ENCODE peak calls at places on chromosome 7, in five cellular contexts. V is IMR-90; D is CD8-positive, alpha-beta memory T cell; G is esophagus squamous epithelium; E is fibroblast of lung. C is an unnamed sample.

GRCh38 chr7:47465191-47465590 is 116.7 kb downstream of the TNS3 start:
- DNase-seq in V (peak; percentile 56), G (no peak), D (no peak), E (no peak), C (no peak)

GRCh38 chr7:11760372-11760771 is 71.6 kb downstream of the THSD7A start:
- DNase-seq in D (no peak), G (no peak), V (no peak), E (peak; percentile 28), C (no peak)

GRCh38 chr7:137992738-137993394 is 9.0 kb downstream of the CREB3L2 start:
- DNase-seq in D (no peak), V (peak; percentile 97), E (peak; percentile 98), G (no peak), C (no peak)

GRCh38 chr7:128405345-128406146 is 4.2 kb downstream of the IMPDH1 start:
- DNase-seq in E (peak; percentile 18), D (peak; percentile 62), G (no peak), V (peak; percentile 8), C (peak; percentile 69)

GRCh38 chr7:114765331-114766125 is 156.4 kb upstream of the MDFIC start:
- DNase-seq in E (no peak), D (no peak), V (peak; percentile 13), G (no peak), C (no peak)

GRCh38 chr7:92517626-92518025 is 10.7 kb downstream of the PEX1 start:
- DNase-seq in G (no peak), V (peak; percentile 64), D (no peak), E (peak; percentile 5), C (no peak)

GRCh38 chr7:14859267-14859666 is 43.3 kb downstream of the DGKB start:
- DNase-seq in G (no peak), E (no peak), D (no peak), V (no peak), C (no peak)

GRCh38 chr7:91112902-91113321 is 151.3 kb upstream of the FZD1 start:
- DNase-seq in D (no peak), V (peak; percentile 82), G (no peak), E (peak; percentile 77), C (no peak)

GRCh38 chr7:37208528-37208927 is 240.1 kb downstream of the ELMO1 start:
- DNase-seq in G (peak; percentile 5), V (peak; percentile 62), E (peak; percentile 99), D (no peak), C (peak; percentile 56)

GRCh38 chr7:24139996-24140395 is 144.0 kb upstream of the NPY start:
- DNase-seq in D (no peak), E (no peak), G (no peak), V (no peak), C (no peak)

GRCh38 chr7:20440472-20441105 is 109.9 kb downstream of the ITGB8 start:
- DNase-seq in D (no peak), V (peak; percentile 62), E (peak; percentile 72), G (no peak), C (no peak)

GRCh38 chr7:22900101-22900500 is 77.5 kb upstream of the TOMM7 start:
- DNase-seq in G (no peak), D (no peak), V (no peak), E (no peak), C (no peak)

GRCh38 chr7:21084286-21084685 is 297.6 kb upstream of the SP8 start:
- DNase-seq in E (no peak), D (no peak), G (no peak), V (no peak), C (no peak)

GRCh38 chr7:23272275-23272674 is 25.7 kb downstream of the GPNMB start:
- DNase-seq in E (no peak), G (no peak), V (no peak), D (no peak), C (no peak)

GRCh38 chr7:121187676-121188075 is 141.1 kb upstream of the WNT16 start:
- DNase-seq in D (no peak), E (peak; percentile 74), G (no peak), V (peak; percentile 16), C (no peak)

GRCh38 chr7:56046728-56047445 is 4.4 kb downstream of the PSPH start:
- DNase-seq in D (no peak), G (no peak), V (peak; percentile 88), E (peak; percentile 79), C (no peak)

GRCh38 chr7:13560441-13560840 is 429.0 kb downstream of the ETV1 start:
- DNase-seq in V (peak; percentile 75), G (no peak), E (peak; percentile 72), D (no peak), C (no peak)

GRCh38 chr7:101986335-101986734 is 168.9 kb downstream of the CUX1 start:
- DNase-seq in E (peak; percentile 10), G (no peak), D (no peak), V (peak; percentile 30), C (no peak)

GRCh38 chr7:35596061-35596460 is 98.9 kb downstream of the HERPUD2 start:
- DNase-seq in E (peak; percentile 61), V (peak; percentile 61), G (no peak), D (no peak), C (no peak)

GRCh38 chr7:103762907-103763306 is 226.6 kb downstream of the RELN start:
- DNase-seq in V (no peak), E (no peak), D (no peak), G (no peak), C (no peak)

GRCh38 chr7:1663243-1663642 is 6.8 kb upstream of the ELFN1 start:
- DNase-seq in V (no peak), G (no peak), E (no peak), D (no peak), C (no peak)

GRCh38 chr7:35787925-35788324 is 12.9 kb upstream of the SEPTIN7 start:
- DNase-seq in D (no peak), G (no peak), E (no peak), V (no peak), C (no peak)

GRCh38 chr7:138616085-138616484 is 85.1 kb downstream of the SVOPL start:
- DNase-seq in G (no peak), E (no peak), D (no peak), V (no peak), C (no peak)

GRCh38 chr7:233456-234035 is 41.2 kb downstream of the FAM20C start:
- DNase-seq in E (peak; percentile 37), D (no peak), V (peak; percentile 56), G (no peak), C (no peak)

GRCh38 chr7:94654764-94655561 is 970 bp downstream of the SGCE start:
- DNase-seq in G (no peak), V (peak; percentile 48), D (no peak), E (peak; percentile 67), C (no peak)

GRCh38 chr7:129875745-129876411 is 76.9 kb downstream of the UBE2H start:
- DNase-seq in D (no peak), G (no peak), E (no peak), V (peak; percentile 80), C (no peak)

GRCh38 chr7:30433082-30433481 is 45.5 kb downstream of the NOD1 start:
- DNase-seq in D (no peak), V (peak; percentile 75), G (no peak), E (peak; percentile 91), C (no peak)

GRCh38 chr7:20778063-20778721 is 8.5 kb downstream of the SP8 start:
- DNase-seq in D (no peak), V (no peak), E (no peak), G (no peak), C (no peak)

GRCh38 chr7:158645842-158646241 is 58.2 kb upstream of the PTPRN2 start:
- DNase-seq in G (no peak), D (no peak), V (no peak), E (no peak), C (no peak)

GRCh38 chr7:132544999-132545398 is 31.3 kb downstream of the PLXNA4 start:
- DNase-seq in E (no peak), D (no peak), V (no peak), G (no peak), C (no peak)

GRCh38 chr7:132547806-132548205 is 28.5 kb downstream of the PLXNA4 start:
- DNase-seq in E (no peak), G (no peak), V (no peak), D (no peak), C (no peak)

GRCh38 chr7:132546366-132547145 is 29.7 kb downstream of the PLXNA4 start:
- DNase-seq in E (no peak), D (no peak), V (no peak), G (no peak), C (no peak)

GRCh38 chr7:132544025-132544424 is 32.2 kb downstream of the PLXNA4 start:
- DNase-seq in D (no peak), E (no peak), G (no peak), V (no peak), C (no peak)

GRCh38 chr7:132545756-132546155 is 30.5 kb downstream of the PLXNA4 start:
- DNase-seq in E (no peak), V (no peak), D (no peak), G (no peak), C (no peak)
- H3K27ac ChIP-seq in E (no peak overlapping the region), V (no peak overlapping the region), D (no peak overlapping the region), G (no peak overlapping the region), C (no peak overlapping the region)

GRCh38 chr7:28700084-28700483 is 258.0 kb downstream of the TRIL start:
- DNase-seq in D (no peak), G (no peak), V (no peak), E (no peak), C (no peak)
- H3K4me1 ChIP-seq in D (no peaks in the 10 kb centered on the region), G (no peaks in the 10 kb centered on the region), V (peaks cover 5% of the 10 kb centered on the region), E (no peaks in the 10 kb centered on the region), C (no peaks in the 10 kb centered on the region)

DNA sequence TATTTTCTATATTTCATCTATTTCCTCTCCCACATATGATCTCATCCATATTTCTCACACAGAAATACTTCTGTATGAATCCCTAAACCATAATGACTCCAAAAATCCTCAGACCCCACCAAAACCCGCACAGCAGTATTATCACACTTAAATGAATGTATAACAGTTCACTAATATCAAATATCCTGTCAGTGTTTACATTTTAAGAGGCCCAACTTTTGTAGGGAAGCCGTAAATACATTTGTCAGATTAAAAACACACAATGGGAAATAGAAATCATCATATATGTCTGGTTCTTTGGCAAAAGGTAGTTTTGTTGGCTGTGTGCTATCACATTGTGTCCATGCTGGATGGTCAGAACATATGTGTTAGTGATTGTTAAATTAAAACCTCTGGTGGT is 4.2 kb downstream of the AUTS2 start:
- DNase-seq in G (no peak), V (no peak), D (no peak), E (no peak), C (no peak)
- H3K4me3 ChIP-seq in G (no peak overlapping the region), V (no peak overlapping the region), D (no peak overlapping the region), E (no peak overlapping the region), C (no peak overlapping the region)

GRCh38 chr7:130903358-130903974 is 169.5 kb upstream of the KLF14 start:
- DNase-seq in E (peak; percentile 99), G (no peak), V (peak; percentile 98), D (no peak), C (no peak)
- H3K27ac ChIP-seq in E (peak overlapping the region; percentile 88), G (peak overlapping the region; percentile 88), V (peak overlapping the region; percentile 78), D (peak overlapping the region; percentile 12), C (no peak overlapping the region)

GRCh38 chr7:73738220-73738611 is 386 bp downstream of the ABHD11 start:
- DNase-seq in D (peak; percentile 56), G (no peak), E (peak; percentile 49), V (peak; percentile 25), C (peak; percentile 39)

GRCh38 chr7:73740212-73740611 is 1.6 kb upstream of the ABHD11 start:
- DNase-seq in G (no peak), E (no peak), D (no peak), V (no peak), C (no peak)

GRCh38 chr7:73739387-73739767 is 775 bp upstream of the ABHD11 start:
- DNase-seq in E (no peak), D (no peak), G (no peak), V (no peak), C (no peak)

GRCh38 chr7:73737491-73738219 is 947 bp downstream of the ABHD11 start:
- DNase-seq in E (no peak), V (no peak), G (no peak), D (no peak), C (no peak)

GRCh38 chr7:73738612-73739386 is at the start of gene ABHD11:
- DNase-seq in G (peak; percentile 91), V (peak; percentile 93), E (peak; percentile 95), D (peak; percentile 97), C (peak; percentile 99)
- H3K4me1 ChIP-seq in G (peaks cover 28% of the 10 kb centered on the region), V (peaks cover 7% of the 10 kb centered on the region), E (peaks cover 8% of the 10 kb centered on the region), D (peaks cover 9% of the 10 kb centered on the region), C (peaks cover 17% of the 10 kb centered on the region)

C was measured in CD8-positive, alpha-beta T cell.